ENCODE peak calls at places on chromosomes 6 and 20, in seven cellular contexts. Q, S, O, T, X, Z and P are unnamed samples.

GRCh38 chr6:104795363-104795762 is 64.4 kb downstream of the HACE1 start:
- DNase-seq in Q (no peak), S (no peak), O (no peak), T (no peak), X (peak; percentile 12), Z (no peak), P (no peak)

GRCh38 chr20:53133628-53134027 is 161.5 kb downstream of the TSHZ2 start:
- DNase-seq in Q (no peak), S (no peak), O (no peak), T (no peak), X (no peak), Z (no peak), P (no peak)

GRCh38 chr20:52312131-52312729 is 120.7 kb upstream of the ZFP64 start:
- DNase-seq in Q (peak; percentile 33), S (no peak), O (peak; percentile 44), T (peak; percentile 68), X (peak; percentile 32), Z (peak; percentile 65), P (no peak)

GRCh38 chr6:356828-357251 is 34.7 kb upstream of the IRF4 start:
- DNase-seq in Q (no peak), S (peak; percentile 71), O (no peak), T (peak; percentile 72), X (no peak), Z (no peak), P (no peak)

GRCh38 chr20:12331236-12331635 is 413.5 kb downstream of the BTBD3 start:
- DNase-seq in Q (no peak), S (no peak), O (no peak), T (no peak), X (no peak), Z (no peak), P (no peak)

GRCh38 chr6:16548121-16548520 is 213.1 kb downstream of the ATXN1 start:
- DNase-seq in Q (no peak), S (no peak), O (no peak), T (no peak), X (peak; percentile 28), Z (no peak), P (no peak)

GRCh38 chr6:109925060-109925459 is 53.1 kb upstream of the GPR6 start:
- DNase-seq in Q (no peak), S (no peak), O (no peak), T (no peak), X (peak; percentile 20), Z (no peak), P (no peak)

GRCh38 chr20:57526067-57526884 is 1.3 kb upstream of the CTCFL start:
- DNase-seq in Q (no peak), S (no peak), O (no peak), T (no peak), X (no peak), Z (no peak), P (no peak)

GRCh38 chr6:4256969-4257368 is 121.6 kb upstream of the ECI2 start:
- DNase-seq in Q (no peak), S (no peak), O (no peak), T (no peak), X (no peak), Z (no peak), P (no peak)

GRCh38 chr6:161010418-161010817 is 18.8 kb downstream of the MAP3K4 start:
- DNase-seq in Q (no peak), S (no peak), O (no peak), T (no peak), X (peak; percentile 45), Z (no peak), P (no peak)

GRCh38 chr20:56769971-56770570 is 141.0 kb downstream of the TFAP2C start:
- DNase-seq in Q (no peak), S (no peak), O (no peak), T (no peak), X (peak; percentile 27), Z (no peak), P (no peak)

GRCh38 chr20:24147479-24147878 is 158.9 kb upstream of the GGTLC1 start:
- DNase-seq in Q (no peak), S (no peak), O (no peak), T (no peak), X (no peak), Z (no peak), P (no peak)

GRCh38 chr6:153044295-153044694 is 41.8 kb upstream of the MTRF1L start:
- DNase-seq in Q (no peak), S (no peak), O (no peak), T (no peak), X (no peak), Z (no peak), P (no peak)

GRCh38 chr6:3421145-3421544 is 35.7 kb downstream of the SLC22A23 start:
- DNase-seq in Q (no peak), S (no peak), O (no peak), T (no peak), X (no peak), Z (no peak), P (no peak)

GRCh38 chr6:43286995-43287716 is 10.9 kb upstream of the SLC22A7 start:
- DNase-seq in Q (no peak), S (no peak), O (no peak), T (no peak), X (no peak), Z (no peak), P (no peak)

GRCh38 chr6:130708338-130708737 is 118.9 kb upstream of the SMLR1 start:
- DNase-seq in Q (no peak), S (no peak), O (no peak), T (no peak), X (no peak), Z (no peak), P (no peak)

GRCh38 chr6:163985710-163986109 is 571.2 kb downstream of the QKI start:
- DNase-seq in Q (no peak), S (no peak), O (no peak), T (no peak), X (no peak), Z (no peak), P (no peak)

GRCh38 chr6:48183816-48184215 is 72.8 kb upstream of the PTCHD4 start:
- DNase-seq in Q (no peak), S (no peak), O (no peak), T (no peak), X (no peak), Z (no peak), P (no peak)

GRCh38 chr20:45343867-45344721 is 4.1 kb downstream of the SDC4 start:
- DNase-seq in Q (peak; percentile 63), S (no peak), O (no peak), T (peak; percentile 80), X (peak; percentile 91), Z (no peak), P (no peak)

DNA sequence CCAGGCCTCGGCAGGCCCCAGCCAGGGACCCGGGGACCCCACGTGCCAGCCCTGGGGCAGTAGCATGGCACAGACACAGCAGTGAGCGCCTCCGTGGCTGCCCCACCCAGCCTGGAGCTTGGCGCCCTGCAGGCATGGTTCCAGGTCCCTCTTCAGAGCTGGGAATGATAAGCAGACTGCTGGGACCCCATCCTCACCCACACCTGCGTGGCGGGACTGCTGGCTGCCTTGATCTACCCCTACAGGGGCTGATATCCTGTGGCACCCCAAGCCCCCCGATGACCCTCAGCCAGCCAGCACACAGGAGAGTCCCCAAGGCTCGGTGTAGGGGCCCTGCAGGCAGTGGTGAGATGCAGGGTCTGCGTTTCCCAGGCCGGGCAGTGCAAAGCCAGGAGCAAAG is 47.1 kb downstream of the YTHDF1 start:
- DNase-seq in Q (no peak), S (no peak), O (no peak), T (no peak), X (no peak), Z (no peak), P (no peak)
- H3K27me3 ChIP-seq in Q (peaks cover 7% of the 10 kb centered on the region), S (peaks cover 97% of the 10 kb centered on the region), O (peaks cover 2% of the 10 kb centered on the region), T (peaks cover 3% of the 10 kb centered on the region), X (peaks cover 7% of the 10 kb centered on the region), Z (peaks cover 8% of the 10 kb centered on the region), P (peaks cover 9% of the 10 kb centered on the region)

DNA sequence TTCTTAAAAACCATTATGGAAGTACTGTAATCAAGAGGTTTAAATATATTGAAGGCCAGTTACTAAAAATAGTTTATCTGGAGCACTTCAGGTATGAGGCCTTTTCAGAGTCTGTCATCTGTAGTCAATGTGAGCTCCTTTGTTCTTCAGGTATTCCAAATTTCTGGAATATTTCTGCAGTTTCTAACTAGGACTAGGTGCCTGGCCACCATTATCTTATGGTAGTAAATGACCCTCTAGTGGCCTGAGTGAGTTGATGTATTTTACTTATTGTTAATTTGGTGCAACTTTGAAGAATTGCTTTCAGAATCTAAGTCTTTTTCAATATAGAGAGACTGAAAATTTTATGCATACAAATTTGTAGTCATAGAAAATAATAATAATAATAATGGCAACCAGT is 95.2 kb upstream of the FLRT3 start:
- DNase-seq in Q (no peak), S (no peak), O (no peak), T (no peak), X (no peak), Z (no peak), P (no peak)
- H3K27ac ChIP-seq in Q (no peak overlapping the region), S (no peak overlapping the region), O (no peak overlapping the region), T (no peak overlapping the region), X (no peak overlapping the region), Z (no peak overlapping the region), P (no peak overlapping the region)

DNA sequence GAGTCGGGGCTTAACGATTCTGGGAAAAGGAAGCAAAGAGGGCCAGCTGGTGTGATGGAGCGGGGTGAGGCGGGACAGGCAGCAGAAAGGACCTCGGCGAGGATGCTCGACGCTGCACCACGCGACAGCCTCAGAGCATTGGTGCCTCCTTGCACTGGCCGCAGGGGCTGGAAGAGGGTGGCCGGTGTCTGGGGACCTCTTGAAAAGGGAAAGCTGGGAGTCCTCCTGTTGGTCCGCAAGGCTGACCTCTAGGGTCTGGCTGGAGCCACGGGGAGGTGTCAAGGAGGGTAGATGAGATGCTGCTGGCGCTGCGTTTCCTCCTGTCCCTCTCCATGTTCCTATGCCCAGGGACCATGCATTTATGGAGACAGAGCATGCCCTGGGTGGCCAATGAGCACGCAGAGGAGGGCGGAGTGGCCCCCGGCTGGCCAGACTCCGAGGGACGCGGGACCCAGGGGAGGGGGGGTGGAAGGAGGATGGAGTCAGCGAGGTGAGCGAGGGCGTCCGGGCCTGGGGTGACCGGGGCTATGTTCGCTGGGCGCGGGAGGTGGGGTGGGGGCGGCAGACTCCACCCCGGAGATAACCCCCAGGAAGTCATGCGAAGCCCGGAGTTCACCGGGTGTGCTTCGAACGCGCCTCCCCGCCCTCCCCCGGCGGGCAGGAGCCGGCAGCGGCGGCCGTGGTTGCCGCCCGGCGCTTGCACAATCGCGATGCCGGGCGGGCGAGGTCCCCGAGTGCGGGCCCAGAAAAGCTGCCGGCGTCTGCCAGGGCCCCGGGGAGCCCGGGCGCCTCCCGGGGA is at the start of gene CYP24A1:
- DNase-seq in Q (no peak), S (no peak), O (no peak), T (no peak), X (peak; percentile 23), Z (no peak), P (no peak)
- H3K27me3 ChIP-seq in Q (peaks cover 22% of the 10 kb centered on the region), S (peaks cover 100% of the 10 kb centered on the region), O (peaks cover 41% of the 10 kb centered on the region), T (peaks cover 29% of the 10 kb centered on the region), X (no peaks in the 10 kb centered on the region), Z (peaks cover 20% of the 10 kb centered on the region), P (peaks cover 34% of the 10 kb centered on the region)

GRCh38 chr20:50801747-50802125 is 6.9 kb downstream of the BCAS4 start:
- DNase-seq in Q (no peak), S (no peak), O (no peak), T (no peak), X (no peak), Z (no peak), P (no peak)

GRCh38 chr20:50806126-50806768 is 11.4 kb downstream of the BCAS4 start:
- DNase-seq in Q (no peak), S (no peak), O (no peak), T (no peak), X (no peak), Z (no peak), P (no peak)

GRCh38 chr20:50805349-50805684 is 10.5 kb downstream of the BCAS4 start:
- DNase-seq in Q (no peak), S (no peak), O (no peak), T (no peak), X (no peak), Z (no peak), P (no peak)

GRCh38 chr20:50802289-50802688 is 7.4 kb downstream of the BCAS4 start:
- DNase-seq in Q (no peak), S (no peak), O (no peak), T (no peak), X (no peak), Z (no peak), P (no peak)

GRCh38 chr20:50804453-50805348 is 9.8 kb downstream of the BCAS4 start:
- DNase-seq in Q (no peak), S (no peak), O (peak; percentile 52), T (no peak), X (no peak), Z (peak; percentile 61), P (no peak)
- H3K27ac ChIP-seq in Q (no peak overlapping the region), S (no peak overlapping the region), O (peak overlapping the region; percentile 45), T (peak overlapping the region; percentile 62), X (no peak overlapping the region), Z (peak overlapping the region; percentile 37), P (peak overlapping the region; percentile 42)